ENCODE peak calls at places on chromosomes 6 and 20, in five cellular contexts. R, J, H, Y and P are unnamed samples.
A peak's percentile ranks its signal among the peaks of the same experiment; 100 is the strongest.

GRCh38 chr20:53788253-53789022 is 194.8 kb upstream of the ZNF217 start:
- DNase-seq in R (no peak), J (no peak), H (no peak), Y (no peak), P (no peak)

GRCh38 chr20:38836991-38837390 is 31.5 kb downstream of the PPP1R16B start:
- DNase-seq in R (no peak), J (no peak), H (no peak), Y (no peak), P (no peak)

GRCh38 chr20:38833154-38833856 is 27.8 kb downstream of the PPP1R16B start:
- DNase-seq in R (no peak), J (no peak), H (no peak), Y (no peak), P (no peak)

GRCh38 chr6:35077006-35077712 is 64.0 kb downstream of the TCP11 start:
- DNase-seq in R (no peak), J (no peak), H (no peak), Y (no peak), P (no peak)

GRCh38 chr6:84762941-84763396 is 1.4 kb downstream of the TBX18 start:
- DNase-seq in R (no peak), J (no peak), H (no peak), Y (no peak), P (peak; percentile 51)

GRCh38 chr20:4507288-4507719 is 214.4 kb upstream of the PRND start:
- DNase-seq in R (no peak), J (peak; percentile 91), H (peak; percentile 95), Y (peak; percentile 66), P (no peak)

GRCh38 chr20:6746901-6747609 is 20.4 kb upstream of the BMP2 start:
- DNase-seq in R (no peak), J (peak; percentile 58), H (peak; percentile 28), Y (no peak), P (peak; percentile 9)

GRCh38 chr6:43242908-43243648 is at the start of gene TTBK1:
- DNase-seq in R (no peak), J (no peak), H (no peak), Y (no peak), P (no peak)

GRCh38 chr20:49384437-49385434 is 97.7 kb downstream of the KCNB1 start:
- DNase-seq in R (peak; percentile 75), J (peak; percentile 74), H (peak; percentile 26), Y (peak; percentile 73), P (peak; percentile 94)

GRCh38 chr6:56002336-56002735 is 126.9 kb upstream of the BMP5 start:
- DNase-seq in R (no peak), J (peak; percentile 41), H (no peak), Y (no peak), P (no peak)

GRCh38 chr6:137370871-137371633 is 123.1 kb downstream of the OLIG3 start:
- DNase-seq in R (no peak), J (peak; percentile 15), H (no peak), Y (no peak), P (no peak)
- TF ChIP-seq CTCF in R (no peak), J (no peak), H (no peak), Y (peak; percentile 17), P (no peak)

GRCh38 chr6:40187654-40188053 is 253.4 kb upstream of the MOCS1 start:
- DNase-seq in R (no peak), J (no peak), H (no peak), Y (no peak), P (no peak)

GRCh38 chr6:40188931-40189330 is 254.7 kb upstream of the MOCS1 start:
- DNase-seq in R (no peak), J (no peak), H (no peak), Y (no peak), P (no peak)

GRCh38 chr6:40185486-40185885 is 251.2 kb upstream of the MOCS1 start:
- DNase-seq in R (no peak), J (no peak), H (no peak), Y (no peak), P (no peak)

GRCh38 chr6:40181367-40181766 is 247.1 kb upstream of the MOCS1 start:
- DNase-seq in R (no peak), J (no peak), H (no peak), Y (no peak), P (no peak)

GRCh38 chr6:40183902-40184301 is 249.6 kb upstream of the MOCS1 start:
- DNase-seq in R (no peak), J (no peak), H (no peak), Y (no peak), P (no peak)
- TF ChIP-seq CTCF in R (no peak), J (no peak), H (no peak), Y (no peak), P (no peak)

GRCh38 chr6:135087403-135087802 is 32.8 kb upstream of the HBS1L start:
- DNase-seq in R (no peak), J (no peak), H (no peak), Y (no peak), P (peak; percentile 10)
- TF ChIP-seq CTCF in R (no peak), J (peak; percentile 11), H (no peak), Y (peak; percentile 12), P (no peak)

GRCh38 chr6:28212510-28213212 is 12.4 kb upstream of the ZSCAN9 start:
- DNase-seq in R (no peak), J (peak; percentile 93), H (peak; percentile 90), Y (peak; percentile 58), P (peak; percentile 73)
- TF ChIP-seq CTCF in R (no peak), J (no peak), H (peak; percentile 33), Y (no peak), P (no peak)

DNA sequence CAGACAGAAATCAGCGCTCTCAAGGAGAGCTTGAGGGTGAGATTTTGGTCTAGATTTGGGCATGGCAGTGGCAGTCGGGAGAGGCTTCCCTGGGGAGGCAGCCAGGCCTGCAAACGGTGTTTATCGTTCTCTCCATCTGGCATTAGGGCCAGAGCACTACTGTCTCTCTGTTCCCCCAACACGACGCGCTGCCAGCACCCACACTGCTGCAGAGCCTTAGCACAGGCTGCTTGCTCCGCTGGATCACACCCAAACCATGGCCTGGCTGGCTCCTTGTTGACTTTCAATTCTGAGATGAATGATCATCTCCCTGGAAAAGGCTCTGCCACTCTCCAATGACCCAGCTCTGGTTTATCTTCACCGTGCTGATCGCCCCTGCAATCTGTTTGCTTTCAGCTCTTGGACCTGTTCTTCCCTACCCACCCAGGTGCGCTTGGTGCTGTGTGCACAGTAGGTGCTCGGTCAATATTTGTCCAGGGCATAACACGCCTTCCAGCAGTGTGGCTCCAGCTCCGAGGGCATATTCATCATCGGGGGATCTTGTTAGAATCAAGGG is 106.1 kb downstream of the TFAP2C start:
- DNase-seq in R (no peak), J (no peak), H (no peak), Y (no peak), P (no peak)
- TF ChIP-seq CTCF in R (no peak), J (no peak), H (no peak), Y (no peak), P (no peak)